ENCODE peak calls at places on chromosomes 1 and 21, in four cellular contexts. Z is HepG2, Y is mammary epithelial cell, J is GM23248. U is an unnamed sample. For H3K27me3, the result is how much of the 10 kb centered on the place peaks cover.

GRCh38 chr1:173301507-173301906 is 94.4 kb upstream of the TNFSF4 start:
- DNase-seq in Z (no peak), Y (peak), J (peak), U (peak)

GRCh38 chr1:92872719-92873118 is 40.9 kb downstream of the RPL5 start:
- DNase-seq in Z (no peak), Y (no peak), J (no peak), U (no peak)

GRCh38 chr1:66298427-66298826 is 235.5 kb upstream of the SGIP1 start:
- DNase-seq in Z (no peak), Y (no peak), J (no peak), U (peak)

GRCh38 chr21:42118901-42119300 is 47.8 kb downstream of the UMODL1 start:
- DNase-seq in Z (no peak), Y (no peak), J (peak), U (peak)

GRCh38 chr1:61641578-61642336 is 83.2 kb downstream of the TM2D1 start:
- DNase-seq in Z (peak), Y (peak), J (peak), U (peak)

GRCh38 chr21:46455575-46456385 is 2.9 kb upstream of the DIP2A start:
- DNase-seq in Z (no peak), Y (peak), J (peak), U (peak)

GRCh38 chr1:100868364-100868995 is 26.2 kb downstream of the EXTL2 start:
- DNase-seq in Z (peak), Y (no peak), J (peak), U (peak)

GRCh38 chr1:19424651-19425570 is 60.4 kb downstream of the CAPZB start:
- DNase-seq in Z (peak), Y (no peak), J (no peak), U (no peak)

GRCh38 chr1:55078470-55078869 is 39.1 kb downstream of the PCSK9 start:
- DNase-seq in Z (no peak), Y (no peak), J (no peak), U (no peak)

GRCh38 chr1:213443415-213443814 is 392.4 kb downstream of the RPS6KC1 start:
- DNase-seq in Z (no peak), Y (peak), J (no peak), U (no peak)

GRCh38 chr1:42646056-42646455 is 12.2 kb upstream of the PPIH start:
- DNase-seq in Z (no peak), Y (no peak), J (peak), U (no peak)

GRCh38 chr1:33181038-33181861 is 593 bp downstream of the TRIM62 start:
- DNase-seq in Z (no peak), Y (peak), J (peak), U (peak)

GRCh38 chr21:43574741-43575465 is 84.4 kb downstream of the HSF2BP start:
- DNase-seq in Z (no peak), Y (no peak), J (no peak), U (no peak)

GRCh38 chr1:198560093-198560638 is 19.7 kb upstream of the ATP6V1G3 start:
- DNase-seq in Z (no peak), Y (no peak), J (peak), U (peak)

GRCh38 chr1:203045821-203046594 is 19.7 kb downstream of the PPFIA4 start:
- DNase-seq in Z (no peak), Y (no peak), J (peak), U (no peak)

GRCh38 chr1:20476260-20477038 is 9.6 kb downstream of the CAMK2N1 start:
- DNase-seq in Z (peak), Y (peak), J (peak), U (peak)

GRCh38 chr1:196779093-196779492 is 4.5 kb downstream of the CFHR3 start:
- DNase-seq in Z (no peak), Y (no peak), J (peak), U (no peak)

GRCh38 chr1:153577624-153578051 is 12.0 kb upstream of the S100A2 start:
- DNase-seq in Z (no peak), Y (no peak), J (no peak), U (no peak)

GRCh38 chr1:185208626-185209170 is 51.7 kb downstream of the SWT1 start:
- DNase-seq in Z (no peak), Y (peak), J (no peak), U (peak)

GRCh38 chr1:233656032-233656620 is 42.2 kb downstream of the KCNK1 start:
- DNase-seq in Z (no peak), Y (no peak), J (no peak), U (no peak)

GRCh38 chr21:36966066-36966845 is at the start of gene HLCS:
- DNase-seq in Z (peak), Y (peak), J (peak), U (peak)

GRCh38 chr1:244301595-244302130 is 150.0 kb downstream of the ADSS2 start:
- DNase-seq in Z (no peak), Y (no peak), J (no peak), U (no peak)

GRCh38 chr1:27406354-27406665 is 13.9 kb downstream of the GPR3 start:
- DNase-seq in Z (no peak), Y (no peak), J (no peak), U (no peak)

GRCh38 chr1:178986204-178986603 is 39.5 kb upstream of the FAM20B start:
- DNase-seq in Z (no peak), Y (no peak), J (peak), U (no peak)

GRCh38 chr1:230242317-230242716 is 175.3 kb downstream of the GALNT2 start:
- DNase-seq in Z (no peak), Y (no peak), J (no peak), U (no peak)

GRCh38 chr1:203556047-203556851 is 62.3 kb downstream of the OPTC start:
- DNase-seq in Z (no peak), Y (no peak), J (peak), U (peak)

GRCh38 chr1:106677721-106678120 is 378.8 kb upstream of the PRMT6 start:
- DNase-seq in Z (no peak), Y (no peak), J (no peak), U (no peak)

GRCh38 chr1:107776898-107777663 is 187.9 kb downstream of the VAV3 start:
- DNase-seq in Z (no peak), Y (no peak), J (no peak), U (no peak)

GRCh38 chr21:44253832-44254700 is 7.6 kb downstream of the DNMT3L start:
- DNase-seq in Z (no peak), Y (no peak), J (no peak), U (no peak)

GRCh38 chr21:37202221-37202805 is 64.8 kb downstream of the VPS26C start:
- DNase-seq in Z (no peak), Y (no peak), J (no peak), U (no peak)

GRCh38 chr1:160222521-160222920 is 17.3 kb downstream of the PEA15 start:
- DNase-seq in Z (no peak), Y (no peak), J (no peak), U (peak)

GRCh38 chr1:16158025-16158424 is 2.2 kb upstream of the EPHA2 start:
- DNase-seq in Z (no peak), Y (no peak), J (no peak), U (no peak)

GRCh38 chr1:36673207-36673606 is 190.5 kb upstream of the CSF3R start:
- DNase-seq in Z (no peak), Y (no peak), J (no peak), U (no peak)

GRCh38 chr1:107450899-107451664 is 310.2 kb downstream of the NTNG1 start:
- DNase-seq in Z (no peak), Y (no peak), J (no peak), U (no peak)

GRCh38 chr21:39559511-39559910 is 53.2 kb upstream of the B3GALT5 start:
- DNase-seq in Z (no peak), Y (no peak), J (no peak), U (no peak)

GRCh38 chr1:14778882-14779594 is 180.6 kb downstream of the KAZN start:
- DNase-seq in Z (peak), Y (no peak), J (peak), U (peak)

GRCh38 chr1:87867631-87868030 is 539.0 kb downstream of the LMO4 start:
- DNase-seq in Z (no peak), Y (peak), J (peak), U (peak)

DNA sequence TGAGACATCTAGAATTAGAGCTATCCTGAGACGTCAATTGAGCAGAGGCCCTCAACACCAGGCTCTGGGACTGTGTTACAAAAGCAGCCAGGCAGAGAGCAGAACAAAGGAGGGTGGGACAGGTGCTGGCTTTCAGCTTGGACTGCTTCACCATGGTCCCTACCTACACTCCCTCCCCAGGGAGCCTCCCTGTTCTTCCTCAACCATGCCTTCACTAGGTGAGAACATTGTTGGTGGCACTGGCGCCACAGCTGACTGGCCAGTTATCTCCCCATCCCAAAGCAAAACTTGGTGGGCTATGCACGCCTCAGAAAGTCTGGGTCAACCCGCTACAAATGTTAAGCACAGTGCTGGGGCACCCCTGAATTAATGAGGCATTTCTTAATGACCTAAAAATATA is 87.8 kb downstream of the NMNAT2 start:
- DNase-seq in Z (no peak), Y (no peak), J (no peak), U (no peak)
- H3K27me3 ChIP-seq in Z (under half), Y (under half), J (under half), U (under half)

GRCh38 chr1:89953072-89953626 is 41.8 kb upstream of the ZNF326 start:
- DNase-seq in Z (peak), Y (peak), J (peak), U (peak)

GRCh38 chr1:89953929-89954328 is 41.0 kb upstream of the ZNF326 start:
- DNase-seq in Z (no peak), Y (no peak), J (no peak), U (no peak)

GRCh38 chr1:89955806-89956205 is 39.1 kb upstream of the ZNF326 start:
- DNase-seq in Z (no peak), Y (no peak), J (no peak), U (no peak)

GRCh38 chr1:89955311-89955710 is 39.6 kb upstream of the ZNF326 start:
- DNase-seq in Z (no peak), Y (no peak), J (no peak), U (no peak)

GRCh38 chr1:89954401-89954800 is 40.5 kb upstream of the ZNF326 start:
- DNase-seq in Z (no peak), Y (no peak), J (no peak), U (no peak)
- H2AFZ ChIP-seq in Z (no peak), Y (peak), J (no peak), U (no peak)

DNA sequence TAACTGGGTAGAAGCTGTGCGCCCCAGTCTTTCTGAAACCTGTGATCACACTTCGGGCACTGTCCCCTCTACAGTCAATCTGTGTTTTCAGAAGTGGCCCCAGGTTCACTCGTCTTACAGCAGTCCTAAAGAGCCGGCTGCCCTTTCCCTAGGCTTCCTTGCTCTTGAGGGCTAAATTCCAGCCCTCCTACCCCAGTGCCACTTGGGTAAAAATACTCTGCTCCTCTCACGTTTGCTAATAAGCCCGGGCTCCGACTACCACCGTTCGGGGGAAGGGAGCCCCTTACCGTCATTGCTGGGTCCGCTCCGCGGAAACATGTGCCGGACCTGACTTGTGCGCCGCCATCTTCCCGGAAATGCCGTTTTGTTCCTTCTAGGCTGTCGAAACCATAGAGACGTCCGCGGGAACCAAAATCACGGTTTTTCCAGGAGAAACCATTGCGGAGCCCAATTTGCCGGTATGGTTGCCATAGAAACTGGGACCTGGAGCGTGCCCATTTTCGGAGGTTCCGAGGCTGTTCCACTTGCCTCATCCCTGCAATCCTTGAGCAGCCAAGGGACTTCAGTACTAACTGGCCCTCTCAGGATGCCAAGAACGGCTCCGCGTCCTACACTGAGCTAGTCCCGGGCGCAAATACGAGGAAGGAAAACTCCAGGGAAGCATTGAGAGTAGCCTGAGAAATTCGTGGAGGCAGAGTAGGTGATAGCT is at the start of gene GPATCH4:
- DNase-seq in Z (peak), Y (peak), J (peak), U (peak)
- TF ChIP-seq EZH2 in Z (no peak), Y (no peak), J (no peak), U (no peak)

DNA sequence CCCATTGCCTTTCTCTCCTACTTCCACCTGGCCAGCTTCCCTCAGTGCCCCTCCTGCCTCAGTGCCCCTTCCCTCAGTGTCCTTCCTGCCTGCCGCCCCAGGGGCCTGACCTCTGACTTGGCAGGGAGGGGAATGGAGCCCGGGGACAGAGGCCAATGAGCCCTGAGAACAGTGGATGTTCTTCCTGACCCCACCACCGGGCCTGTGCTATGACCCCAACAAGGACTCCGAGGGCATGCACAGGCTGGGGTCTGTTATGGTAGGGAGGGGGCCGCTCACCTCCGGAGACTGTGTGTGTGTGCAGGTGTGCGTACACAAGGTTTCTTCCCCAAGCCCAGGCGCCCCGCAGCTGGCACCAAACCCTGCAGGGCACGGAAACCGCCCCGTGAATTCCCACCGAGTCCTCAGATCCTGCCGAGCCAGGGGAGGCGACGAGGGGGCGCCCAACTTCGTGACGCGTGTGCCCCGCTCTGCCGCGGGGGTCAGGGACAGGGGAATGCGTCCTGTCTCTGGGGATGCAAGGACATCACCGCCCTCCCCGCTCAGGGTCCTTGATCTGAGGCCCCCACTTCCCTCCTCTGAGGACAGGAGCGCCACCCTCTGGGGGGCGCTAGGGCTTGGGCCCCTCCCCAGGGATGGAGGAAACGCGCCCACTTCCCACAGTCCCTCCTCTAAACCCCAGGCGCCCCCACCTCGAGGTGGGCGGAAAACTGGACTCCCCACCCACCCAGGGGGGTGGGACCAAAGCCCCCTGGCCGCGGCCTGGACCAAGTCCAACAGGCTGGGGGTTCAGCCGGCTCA is 725 bp downstream of the RAP1GAP start:
- DNase-seq in Z (no peak), Y (no peak), J (no peak), U (no peak)
- H3K27me3 ChIP-seq in Z (under half), Y (under half), J (under half), U (half or more)

GRCh38 chr21:31557956-31558838 is 101.3 kb upstream of the SOD1 start:
- DNase-seq in Z (no peak), Y (peak), J (peak), U (peak)
- H2AFZ ChIP-seq in Z (no peak), Y (peak), J (peak), U (no peak)